ENCODE peak calls at places on chromosomes 6 and 20, in seven cellular contexts. O is adrenal gland, W is fibroblast of pulmonary artery, C is A549, P is neural crest cell, L is kidney epithelial cell, R is endothelial cell. B is an unnamed sample.

GRCh38 chr6:161035981-161036263 is 44.4 kb downstream of the MAP3K4 start:
- DNase-seq in R (no peak), C (no peak), P (no peak), W (no peak), L (no peak), O (no peak), B (no peak)

GRCh38 chr6:49555951-49556350 is 5.5 kb downstream of the C6orf141 start:
- DNase-seq in R (no peak), P (no peak), O (no peak), W (no peak), C (no peak), L (no peak), B (no peak)

GRCh38 chr20:63625771-63626423 is 1.0 kb downstream of the GMEB2 start:
- DNase-seq in C (peak), O (peak), R (peak), L (no peak), P (no peak), W (peak), B (no peak)

GRCh38 chr6:71287038-71287437 is 1.6 kb upstream of the OGFRL1 start:
- DNase-seq in W (no peak), L (no peak), P (no peak), C (no peak), R (no peak), O (peak), B (no peak)

GRCh38 chr6:40997256-40997957 is 41.6 kb downstream of the UNC5CL start:
- DNase-seq in L (peak), C (peak), P (no peak), R (peak), W (peak), O (peak), B (no peak)

GRCh38 chr6:14517536-14518105 is 400.0 kb downstream of the CD83 start:
- DNase-seq in P (no peak), O (no peak), C (no peak), L (no peak), R (no peak), W (no peak), B (no peak)

GRCh38 chr20:32249030-32249738 is 28.3 kb upstream of the KIF3B start:
- DNase-seq in L (no peak), C (no peak), R (no peak), W (no peak), O (no peak), P (no peak), B (no peak)

GRCh38 chr6:108175176-108175591 is 9.4 kb downstream of the NR2E1 start:
- DNase-seq in C (no peak), R (no peak), L (no peak), O (no peak), P (no peak), W (no peak), B (no peak)

GRCh38 chr6:168456907-168457771 is 16.2 kb downstream of the SMOC2 start:
- DNase-seq in C (no peak), W (no peak), R (no peak), O (no peak), L (no peak), P (no peak), B (no peak)

GRCh38 chr20:36179170-36179945 is 24.8 kb downstream of the EPB41L1 start:
- DNase-seq in L (no peak), O (no peak), P (peak), W (no peak), R (no peak), C (no peak), B (no peak)

GRCh38 chr6:88380083-88380482 is 213.9 kb upstream of the CNR1 start:
- DNase-seq in P (no peak), W (peak), L (no peak), O (peak), R (no peak), C (peak), B (no peak)

GRCh38 chr6:125474061-125474460 is 172.3 kb upstream of the HDDC2 start:
- DNase-seq in L (no peak), R (no peak), O (no peak), W (no peak), P (no peak), C (no peak), B (no peak)

GRCh38 chr20:2799688-2800589 is 488 bp downstream of the CPXM1 start:
- DNase-seq in P (peak), R (no peak), O (no peak), C (no peak), W (no peak), L (no peak), B (no peak)

DNA sequence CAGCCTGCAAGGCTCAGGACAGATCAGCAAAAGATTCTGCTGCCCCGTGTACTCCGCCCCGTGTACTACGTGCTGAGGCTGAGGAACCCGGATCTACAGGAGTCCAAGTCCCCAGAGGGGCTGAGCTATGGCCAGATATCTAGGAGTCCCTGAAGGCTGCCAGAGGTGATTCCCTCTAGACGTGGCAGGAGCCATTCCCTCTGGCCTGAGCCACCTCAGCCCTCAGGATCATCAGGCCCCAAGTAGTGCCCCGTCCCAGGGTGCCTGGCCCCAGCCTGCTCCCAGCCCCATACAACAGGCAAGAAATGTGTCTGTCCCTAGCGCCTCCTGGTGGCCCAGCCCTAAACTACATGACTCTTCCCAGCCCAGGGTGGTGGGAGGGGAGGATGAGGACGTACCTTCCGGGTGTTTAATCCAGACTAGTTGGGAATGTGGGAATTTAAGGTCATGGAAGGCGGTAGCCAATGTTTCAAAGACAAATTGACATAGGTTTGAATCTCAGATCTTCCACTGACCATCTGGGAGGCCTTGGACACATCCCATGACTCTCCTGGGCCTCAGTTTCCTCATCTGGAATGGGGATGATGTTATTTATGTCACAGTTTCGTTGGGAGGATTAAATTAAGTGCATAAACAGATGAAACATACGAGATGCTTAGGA is 49.4 kb upstream of the PTPN1 start:
- DNase-seq in W (peak), C (peak), L (no peak), P (peak), O (peak), R (peak), B (peak)
- TF ChIP-seq CTCF in W (peak), C (peak), L (peak), P (peak), O (peak), R (peak), B (peak)

GRCh38 chr20:51430198-51430950 is 112.1 kb downstream of the NFATC2 start:
- DNase-seq in C (no peak), R (no peak), P (no peak), L (no peak), W (no peak), O (no peak), B (no peak)
- TF ChIP-seq CTCF in C (no peak), R (no peak), P (no peak), L (no peak), W (no peak), O (no peak), B (no peak)

GRCh38 chr6:34227656-34228421 is 8.8 kb upstream of the HMGA1 start:
- DNase-seq in C (no peak), L (peak), P (no peak), R (no peak), O (no peak), W (no peak), B (no peak)

GRCh38 chr6:34225551-34225950 is 11.1 kb upstream of the HMGA1 start:
- DNase-seq in W (no peak), L (no peak), C (no peak), R (no peak), P (no peak), O (no peak), B (no peak)

GRCh38 chr6:34223964-34224940 is 12.4 kb upstream of the HMGA1 start:
- DNase-seq in P (peak), C (peak), L (peak), O (peak), R (peak), W (peak), B (peak)

GRCh38 chr6:34226066-34226465 is 10.6 kb upstream of the HMGA1 start:
- DNase-seq in R (no peak), P (no peak), C (no peak), L (no peak), O (no peak), W (no peak), B (no peak)

DNA sequence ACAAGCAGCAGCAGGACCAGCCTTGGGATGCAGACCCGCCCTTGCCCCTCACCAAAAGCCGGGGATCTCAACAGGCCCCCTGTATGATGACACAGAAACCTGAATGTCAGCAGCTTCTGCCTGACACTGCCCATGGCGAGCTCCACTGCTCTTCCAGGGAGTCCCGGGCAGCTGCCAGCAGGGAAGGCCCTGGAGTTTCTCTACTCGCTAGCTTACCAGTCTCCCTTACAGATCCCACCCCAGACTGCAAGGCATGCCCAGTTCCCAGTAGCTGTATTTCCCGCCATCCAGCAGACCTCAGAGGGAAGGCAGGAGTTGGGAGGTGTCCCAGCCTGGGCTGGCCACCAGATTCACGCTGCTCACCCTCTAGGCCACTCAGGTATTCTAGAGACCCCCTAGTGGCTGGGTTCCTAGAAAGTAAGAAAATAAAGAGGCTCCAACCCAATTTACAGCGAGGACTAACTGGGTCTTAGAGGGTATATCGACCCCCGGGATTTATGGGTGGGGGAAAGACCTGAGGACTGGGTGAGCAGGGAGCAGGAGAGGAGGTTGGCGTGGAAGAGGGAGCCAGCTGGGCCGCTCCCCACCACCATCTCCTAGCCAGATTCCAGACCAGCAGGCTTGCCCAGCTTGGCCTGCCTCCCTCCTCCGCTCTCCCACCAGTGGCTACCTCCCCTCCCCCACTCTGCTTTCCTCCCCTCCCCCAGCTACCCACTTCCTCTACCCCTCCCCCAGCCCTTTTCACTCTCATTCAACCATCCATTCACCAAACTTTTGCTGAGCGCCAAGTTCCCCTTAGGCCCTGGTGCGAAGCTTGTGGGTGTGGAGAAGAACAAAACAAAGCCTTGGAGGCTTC is 9.7 kb upstream of the HMGA1 start:
- DNase-seq in W (no peak), P (no peak), C (no peak), O (no peak), L (no peak), R (no peak), B (no peak)
- TF ChIP-seq CTCF in W (no peak), P (no peak), C (no peak), O (no peak), L (no peak), R (no peak), B (no peak)

GRCh38 chr6:150620763-150621162 is 21.1 kb downstream of the PLEKHG1 start:
- DNase-seq in R (no peak), W (no peak), P (no peak), O (no peak), C (no peak), L (no peak), B (no peak)
- TF ChIP-seq CTCF in R (no peak), W (no peak), P (no peak), O (no peak), C (no peak), L (no peak), B (no peak)

GRCh38 chr6:169489642-169490408 is 212.0 kb downstream of the WDR27 start:
- DNase-seq in C (no peak), R (no peak), P (no peak), O (no peak), L (no peak), W (no peak), B (no peak)
- TF ChIP-seq CTCF in C (no peak), R (no peak), P (no peak), O (no peak), L (no peak), W (no peak), B (no peak)

DNA sequence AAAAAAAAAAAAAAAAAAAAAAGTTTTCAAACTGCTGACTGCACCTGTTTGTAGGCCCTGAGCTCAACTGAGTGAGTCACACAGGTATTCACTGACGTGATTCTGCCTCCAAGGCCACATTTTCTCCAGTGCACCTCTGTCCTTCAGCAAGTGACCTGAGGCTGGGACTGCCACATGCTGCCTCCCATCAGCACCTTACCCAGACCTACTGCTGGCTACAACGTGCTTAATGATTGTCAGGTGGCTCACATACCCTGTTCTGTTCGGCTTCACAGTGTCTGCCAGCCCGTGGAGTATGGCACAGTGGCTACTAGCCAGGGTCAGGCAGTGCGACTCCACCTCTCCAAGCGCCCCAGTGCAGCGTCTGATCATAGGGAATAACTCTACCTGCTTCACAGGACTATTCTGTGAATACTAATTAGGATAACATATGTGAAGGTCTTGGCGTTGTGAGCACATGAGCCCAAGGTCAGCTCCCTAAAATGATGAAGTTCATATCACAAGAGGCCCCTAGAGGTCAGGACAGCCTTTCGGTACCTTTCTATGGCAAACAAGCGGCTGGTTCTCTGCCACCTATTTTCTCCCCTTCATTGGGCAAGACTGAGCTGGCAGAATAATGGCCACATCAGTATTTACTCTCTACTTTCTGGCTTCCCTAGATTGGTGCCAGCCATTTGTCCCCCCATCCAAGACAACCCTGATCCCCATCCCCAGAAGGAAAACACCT is 28.1 kb downstream of the RIPOR3 start:
- DNase-seq in P (no peak), C (peak), O (peak), R (no peak), W (no peak), L (no peak), B (no peak)
- TF ChIP-seq CTCF in P (peak), C (peak), O (peak), R (no peak), W (no peak), L (peak), B (no peak)

DNA sequence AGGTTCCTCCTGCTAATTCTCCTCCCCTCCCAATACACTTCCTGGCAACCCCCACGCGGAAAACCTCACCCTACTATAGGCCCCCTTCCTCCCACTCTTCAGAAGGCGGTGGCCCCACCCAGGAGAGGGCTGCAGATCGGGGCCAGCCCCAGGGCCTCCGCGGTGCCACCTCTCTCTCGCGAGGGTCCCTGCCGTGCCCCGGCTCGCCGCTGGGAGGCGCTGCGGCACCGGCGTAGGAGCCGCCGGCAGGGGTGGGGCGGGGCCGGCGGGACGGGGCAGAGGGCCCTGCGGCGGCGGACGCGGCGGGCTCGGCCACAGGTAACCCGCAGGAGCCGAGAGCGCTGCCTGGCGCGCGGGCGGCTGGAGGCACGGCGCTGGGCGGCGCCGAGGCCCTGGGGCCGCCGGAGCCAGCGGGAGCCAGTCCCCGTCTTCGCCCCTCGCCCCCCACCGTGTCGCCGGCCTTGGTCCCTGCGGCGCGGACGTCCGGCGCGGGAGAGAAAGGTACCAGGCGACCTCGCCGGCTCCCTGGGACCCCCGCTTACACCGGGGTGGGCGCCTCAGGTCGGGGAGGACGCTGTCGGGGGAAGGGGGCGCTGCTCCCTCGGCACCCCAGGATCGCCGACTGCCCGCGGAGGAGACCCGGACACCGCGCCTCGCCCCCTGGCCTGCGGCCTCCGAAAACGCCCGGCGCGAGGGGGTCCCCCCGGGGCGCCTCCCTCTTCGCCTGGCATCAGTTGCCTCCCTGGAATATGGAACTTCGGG is at the start of gene ANKRD6:
- DNase-seq in L (no peak), P (peak), R (peak), C (peak), W (peak), O (peak), B (peak)
- TF ChIP-seq CTCF in L (peak), P (peak), R (peak), C (peak), W (peak), O (peak), B (peak)

DNA sequence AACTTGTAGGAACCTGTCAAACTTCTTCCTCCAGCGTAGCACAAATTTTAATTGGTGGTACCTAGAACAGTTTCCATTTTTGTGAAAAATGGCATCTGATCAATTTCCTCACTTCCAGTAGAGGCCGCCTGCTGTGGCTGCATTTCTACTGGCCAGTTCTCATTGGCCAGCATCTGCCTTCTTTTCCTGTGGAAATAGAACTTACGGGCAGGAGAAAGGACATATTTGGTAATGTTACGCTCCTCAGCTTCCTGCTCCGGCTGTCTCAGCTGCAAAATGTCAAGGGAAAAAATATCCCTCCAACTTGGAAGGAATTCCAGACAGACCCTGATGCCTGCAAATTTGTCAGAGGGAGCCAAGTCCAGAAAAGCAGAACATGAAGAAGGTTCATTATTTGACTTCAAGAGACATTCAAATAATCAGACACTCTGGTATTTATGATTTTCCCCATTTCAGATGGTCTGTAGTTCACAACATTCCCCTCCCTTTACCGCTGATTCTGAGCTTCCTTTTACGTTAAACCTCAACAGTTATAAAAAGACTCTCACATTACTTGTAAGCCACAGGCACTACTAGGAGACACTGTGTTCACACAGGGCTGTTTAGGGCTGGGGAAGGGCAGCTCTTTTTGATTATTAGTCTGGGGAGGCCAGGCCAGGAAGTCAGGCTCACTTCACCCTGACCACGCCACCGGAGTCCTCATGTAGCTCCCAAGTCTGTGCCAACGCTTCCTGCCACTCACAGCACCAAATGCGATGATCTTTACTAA is 179.5 kb upstream of the CCN2 start:
- DNase-seq in L (no peak), R (no peak), C (no peak), W (peak), O (peak), P (no peak), B (no peak)
- TF ChIP-seq CTCF in L (no peak), R (no peak), C (no peak), W (no peak), O (no peak), P (no peak), B (no peak)

GRCh38 chr6:29414588-29414987 is at the start of gene OR12D1:
- DNase-seq in R (no peak), C (no peak), P (no peak), W (no peak), L (no peak), O (no peak), B (no peak)
- TF ChIP-seq CTCF in R (no peak), C (no peak), P (peak), W (no peak), L (peak), O (no peak), B (no peak)